ENCODE peak calls at places on chromosomes 12 and 14, in eight cellular contexts. One of them, this sample, is unnamed.

GRCh38 chr14:77912754-77913556 is 113.0 kb downstream of the ADCK1 start:
- DNase-seq in HCT116: no peak
- DNase-seq in esophagus muscularis mucosa: no peak
- DNase-seq in breast epithelium: no peak
- DNase-seq in prostate gland: no peak
- DNase-seq in endothelial cell of umbilical vein: no peak
- DNase-seq in K562: no peak
- DNase-seq in sigmoid colon: peak
- DNase-seq in this sample: no peak

GRCh38 chr12:81077329-81077685 is 572 bp upstream of the ACSS3 start:
- DNase-seq in sigmoid colon: no peak
- DNase-seq in esophagus muscularis mucosa: no peak
- DNase-seq in prostate gland: no peak
- DNase-seq in K562: no peak
- DNase-seq in HCT116: no peak
- DNase-seq in breast epithelium: no peak
- DNase-seq in endothelial cell of umbilical vein: no peak
- DNase-seq in this sample: no peak

GRCh38 chr14:54981698-54982097 is 45.2 kb downstream of the WDHD1 start:
- DNase-seq in K562: no peak
- DNase-seq in sigmoid colon: no peak
- DNase-seq in breast epithelium: no peak
- DNase-seq in HCT116: no peak
- DNase-seq in esophagus muscularis mucosa: no peak
- DNase-seq in prostate gland: no peak
- DNase-seq in endothelial cell of umbilical vein: peak
- DNase-seq in this sample: no peak

GRCh38 chr12:107328442-107329133 is 235.2 kb upstream of the CRY1 start:
- DNase-seq in K562: no peak
- DNase-seq in HCT116: no peak
- DNase-seq in esophagus muscularis mucosa: no peak
- DNase-seq in prostate gland: no peak
- DNase-seq in endothelial cell of umbilical vein: peak
- DNase-seq in sigmoid colon: no peak
- DNase-seq in breast epithelium: no peak
- DNase-seq in this sample: no peak

GRCh38 chr14:73290279-73290678 is 53.0 kb downstream of the PAPLN start:
- DNase-seq in K562: no peak
- DNase-seq in esophagus muscularis mucosa: no peak
- DNase-seq in sigmoid colon: no peak
- DNase-seq in breast epithelium: no peak
- DNase-seq in HCT116: no peak
- DNase-seq in prostate gland: no peak
- DNase-seq in endothelial cell of umbilical vein: no peak
- DNase-seq in this sample: no peak

GRCh38 chr14:92589213-92589852 is 75.8 kb downstream of the RIN3 start:
- DNase-seq in endothelial cell of umbilical vein: no peak
- DNase-seq in esophagus muscularis mucosa: no peak
- DNase-seq in K562: no peak
- DNase-seq in prostate gland: peak
- DNase-seq in HCT116: no peak
- DNase-seq in sigmoid colon: peak
- DNase-seq in breast epithelium: no peak
- DNase-seq in this sample: no peak

GRCh38 chr14:44788612-44789011 is 173.1 kb downstream of the KLHL28 start:
- DNase-seq in esophagus muscularis mucosa: no peak
- DNase-seq in endothelial cell of umbilical vein: no peak
- DNase-seq in K562: no peak
- DNase-seq in breast epithelium: no peak
- DNase-seq in HCT116: no peak
- DNase-seq in prostate gland: no peak
- DNase-seq in sigmoid colon: no peak
- DNase-seq in this sample: no peak

GRCh38 chr14:33849455-33849801 is 101.4 kb downstream of the EGLN3 start:
- DNase-seq in breast epithelium: no peak
- DNase-seq in HCT116: no peak
- DNase-seq in prostate gland: no peak
- DNase-seq in K562: no peak
- DNase-seq in endothelial cell of umbilical vein: no peak
- DNase-seq in esophagus muscularis mucosa: no peak
- DNase-seq in sigmoid colon: no peak
- DNase-seq in this sample: no peak

GRCh38 chr14:36068777-36069534 is 107.6 kb downstream of the PTCSC3 start:
- DNase-seq in breast epithelium: no peak
- DNase-seq in endothelial cell of umbilical vein: no peak
- DNase-seq in sigmoid colon: no peak
- DNase-seq in HCT116: no peak
- DNase-seq in prostate gland: no peak
- DNase-seq in K562: no peak
- DNase-seq in esophagus muscularis mucosa: no peak
- DNase-seq in this sample: no peak

GRCh38 chr12:107654866-107655265 is 30.7 kb upstream of the PWP1 start:
- DNase-seq in prostate gland: no peak
- DNase-seq in endothelial cell of umbilical vein: no peak
- DNase-seq in K562: no peak
- DNase-seq in HCT116: no peak
- DNase-seq in esophagus muscularis mucosa: no peak
- DNase-seq in sigmoid colon: no peak
- DNase-seq in breast epithelium: no peak
- DNase-seq in this sample: no peak

GRCh38 chr12:50353869-50354593 is 42.4 kb downstream of the FAM186A start:
- DNase-seq in K562: no peak
- DNase-seq in HCT116: no peak
- DNase-seq in breast epithelium: no peak
- DNase-seq in esophagus muscularis mucosa: no peak
- DNase-seq in endothelial cell of umbilical vein: peak
- DNase-seq in sigmoid colon: no peak
- DNase-seq in prostate gland: no peak
- DNase-seq in this sample: no peak

GRCh38 chr14:92686411-92686762 is 62.0 kb downstream of the LGMN start:
- DNase-seq in prostate gland: no peak
- DNase-seq in breast epithelium: no peak
- DNase-seq in endothelial cell of umbilical vein: no peak
- DNase-seq in esophagus muscularis mucosa: no peak
- DNase-seq in K562: no peak
- DNase-seq in HCT116: no peak
- DNase-seq in sigmoid colon: no peak
- DNase-seq in this sample: no peak

GRCh38 chr12:103498990-103499389 is 3.2 kb upstream of the C12orf42 start:
- DNase-seq in HCT116: no peak
- DNase-seq in breast epithelium: no peak
- DNase-seq in K562: no peak
- DNase-seq in sigmoid colon: no peak
- DNase-seq in esophagus muscularis mucosa: no peak
- DNase-seq in endothelial cell of umbilical vein: no peak
- DNase-seq in prostate gland: no peak
- DNase-seq in this sample: no peak

GRCh38 chr14:56976211-56976610 is 165.9 kb upstream of the OTX2 start:
- DNase-seq in endothelial cell of umbilical vein: no peak
- DNase-seq in esophagus muscularis mucosa: no peak
- DNase-seq in prostate gland: no peak
- DNase-seq in breast epithelium: no peak
- DNase-seq in K562: no peak
- DNase-seq in HCT116: no peak
- DNase-seq in sigmoid colon: no peak
- DNase-seq in this sample: no peak

GRCh38 chr14:77991128-77991772 is 178.9 kb upstream of the NRXN3 start:
- DNase-seq in breast epithelium: no peak
- DNase-seq in prostate gland: no peak
- DNase-seq in endothelial cell of umbilical vein: no peak
- DNase-seq in esophagus muscularis mucosa: no peak
- DNase-seq in K562: no peak
- DNase-seq in HCT116: no peak
- DNase-seq in sigmoid colon: no peak
- DNase-seq in this sample: no peak

GRCh38 chr14:103121161-103121845 is 2.0 kb upstream of the TNFAIP2 start:
- DNase-seq in HCT116: no peak
- DNase-seq in K562: no peak
- DNase-seq in esophagus muscularis mucosa: no peak
- DNase-seq in endothelial cell of umbilical vein: peak
- DNase-seq in breast epithelium: no peak
- DNase-seq in sigmoid colon: peak
- DNase-seq in prostate gland: no peak
- DNase-seq in this sample: no peak

GRCh38 chr12:110733089-110733715 is 9.5 kb downstream of the PPP1CC start:
- DNase-seq in K562: no peak
- DNase-seq in prostate gland: no peak
- DNase-seq in esophagus muscularis mucosa: no peak
- DNase-seq in HCT116: no peak
- DNase-seq in breast epithelium: no peak
- DNase-seq in sigmoid colon: no peak
- DNase-seq in endothelial cell of umbilical vein: no peak
- DNase-seq in this sample: no peak

GRCh38 chr12:109951751-109952150 is 44.4 kb downstream of the GIT2 start:
- DNase-seq in endothelial cell of umbilical vein: no peak
- DNase-seq in HCT116: peak
- DNase-seq in K562: no peak
- DNase-seq in sigmoid colon: peak
- DNase-seq in prostate gland: no peak
- DNase-seq in esophagus muscularis mucosa: no peak
- DNase-seq in breast epithelium: no peak
- DNase-seq in this sample: no peak

GRCh38 chr14:33404964-33405574 is 466.4 kb downstream of the NPAS3 start:
- DNase-seq in sigmoid colon: no peak
- DNase-seq in prostate gland: no peak
- DNase-seq in breast epithelium: no peak
- DNase-seq in K562: no peak
- DNase-seq in endothelial cell of umbilical vein: no peak
- DNase-seq in HCT116: no peak
- DNase-seq in esophagus muscularis mucosa: no peak
- DNase-seq in this sample: no peak

GRCh38 chr14:76294876-76295275 is 81.1 kb upstream of the ESRRB start:
- DNase-seq in endothelial cell of umbilical vein: no peak
- DNase-seq in breast epithelium: no peak
- DNase-seq in K562: no peak
- DNase-seq in esophagus muscularis mucosa: no peak
- DNase-seq in prostate gland: no peak
- DNase-seq in sigmoid colon: no peak
- DNase-seq in HCT116: no peak
- DNase-seq in this sample: no peak

DNA sequence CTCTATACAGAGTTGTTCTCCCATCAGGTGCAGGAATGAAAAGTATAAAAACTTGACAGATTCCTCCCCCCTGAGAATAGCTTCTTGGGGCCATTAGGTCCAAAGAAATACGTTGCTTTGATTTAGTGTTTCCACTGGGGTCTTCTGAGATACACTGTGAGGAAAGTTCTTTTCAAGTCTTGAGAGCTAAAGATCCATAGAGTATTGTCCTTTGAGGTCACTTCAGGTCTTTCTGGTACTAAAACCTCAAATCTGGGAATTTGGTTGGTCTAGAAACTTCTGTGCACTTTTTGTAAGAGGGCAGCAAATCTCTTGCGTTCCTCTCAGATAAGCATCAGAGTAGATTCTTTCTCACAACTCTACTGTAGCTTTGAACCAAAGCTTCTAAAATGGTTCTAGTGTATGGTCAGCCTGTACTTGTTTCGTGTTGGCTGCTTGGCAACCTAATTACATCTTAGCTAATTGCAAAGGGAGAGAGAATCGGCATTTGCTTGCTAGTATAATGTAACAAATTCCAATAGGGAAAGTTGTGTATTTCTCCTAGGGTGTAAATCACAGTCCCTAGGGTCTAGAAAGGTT is 10.0 kb downstream of the SRSF5 start:
- DNase-seq in K562: no peak
- DNase-seq in sigmoid colon: no peak
- DNase-seq in breast epithelium: no peak
- DNase-seq in prostate gland: no peak
- DNase-seq in esophagus muscularis mucosa: no peak
- DNase-seq in endothelial cell of umbilical vein: no peak
- DNase-seq in HCT116: no peak
- DNase-seq in this sample: no peak
- TF ChIP-seq POLR2AphosphoS5 in K562: no peak
- TF ChIP-seq POLR2AphosphoS5 in sigmoid colon: no peak
- TF ChIP-seq POLR2AphosphoS5 in breast epithelium: no peak
- TF ChIP-seq POLR2AphosphoS5 in prostate gland: no peak
- TF ChIP-seq POLR2AphosphoS5 in esophagus muscularis mucosa: no peak
- TF ChIP-seq POLR2AphosphoS5 in endothelial cell of umbilical vein: no peak
- TF ChIP-seq POLR2AphosphoS5 in HCT116: no peak
- TF ChIP-seq POLR2AphosphoS5 in this sample: peak

GRCh38 chr12:27696293-27696652 is at the start of gene REP15:
- DNase-seq in K562: no peak
- DNase-seq in prostate gland: no peak
- DNase-seq in endothelial cell of umbilical vein: no peak
- DNase-seq in breast epithelium: no peak
- DNase-seq in HCT116: no peak
- DNase-seq in sigmoid colon: no peak
- DNase-seq in esophagus muscularis mucosa: no peak
- DNase-seq in this sample: no peak
- TF ChIP-seq POLR2AphosphoS5 in K562: no peak
- TF ChIP-seq POLR2AphosphoS5 in prostate gland: peak
- TF ChIP-seq POLR2AphosphoS5 in endothelial cell of umbilical vein: no peak
- TF ChIP-seq POLR2AphosphoS5 in breast epithelium: no peak
- TF ChIP-seq POLR2AphosphoS5 in HCT116: no peak
- TF ChIP-seq POLR2AphosphoS5 in sigmoid colon: no peak
- TF ChIP-seq POLR2AphosphoS5 in esophagus muscularis mucosa: no peak
- TF ChIP-seq POLR2AphosphoS5 in this sample: no peak

GRCh38 chr12:9367201-9367600 is 159.0 kb upstream of the PZP start:
- DNase-seq in breast epithelium: no peak
- DNase-seq in prostate gland: no peak
- DNase-seq in K562: no peak
- DNase-seq in endothelial cell of umbilical vein: no peak
- DNase-seq in esophagus muscularis mucosa: peak
- DNase-seq in sigmoid colon: no peak
- DNase-seq in HCT116: no peak
- DNase-seq in this sample: no peak
- TF ChIP-seq POLR2AphosphoS5 in breast epithelium: no peak
- TF ChIP-seq POLR2AphosphoS5 in prostate gland: no peak
- TF ChIP-seq POLR2AphosphoS5 in K562: no peak
- TF ChIP-seq POLR2AphosphoS5 in endothelial cell of umbilical vein: no peak
- TF ChIP-seq POLR2AphosphoS5 in esophagus muscularis mucosa: no peak
- TF ChIP-seq POLR2AphosphoS5 in sigmoid colon: no peak
- TF ChIP-seq POLR2AphosphoS5 in HCT116: no peak
- TF ChIP-seq POLR2AphosphoS5 in this sample: no peak

GRCh38 chr14:90676356-90676755 is 139.9 kb downstream of the TTC7B start:
- DNase-seq in HCT116: no peak
- DNase-seq in esophagus muscularis mucosa: no peak
- DNase-seq in endothelial cell of umbilical vein: no peak
- DNase-seq in K562: no peak
- DNase-seq in breast epithelium: no peak
- DNase-seq in sigmoid colon: no peak
- DNase-seq in prostate gland: no peak
- DNase-seq in this sample: no peak

GRCh38 chr14:90678420-90678819 is 137.8 kb downstream of the TTC7B start:
- DNase-seq in esophagus muscularis mucosa: no peak
- DNase-seq in prostate gland: no peak
- DNase-seq in endothelial cell of umbilical vein: no peak
- DNase-seq in breast epithelium: no peak
- DNase-seq in K562: no peak
- DNase-seq in HCT116: no peak
- DNase-seq in sigmoid colon: no peak
- DNase-seq in this sample: no peak

GRCh38 chr14:90677484-90678045 is 138.7 kb downstream of the TTC7B start:
- DNase-seq in sigmoid colon: no peak
- DNase-seq in K562: no peak
- DNase-seq in esophagus muscularis mucosa: no peak
- DNase-seq in HCT116: no peak
- DNase-seq in prostate gland: no peak
- DNase-seq in endothelial cell of umbilical vein: peak
- DNase-seq in breast epithelium: no peak
- DNase-seq in this sample: no peak

GRCh38 chr14:90675399-90675798 is 140.8 kb downstream of the TTC7B start:
- DNase-seq in K562: no peak
- DNase-seq in HCT116: no peak
- DNase-seq in esophagus muscularis mucosa: no peak
- DNase-seq in prostate gland: no peak
- DNase-seq in endothelial cell of umbilical vein: no peak
- DNase-seq in sigmoid colon: no peak
- DNase-seq in breast epithelium: no peak
- DNase-seq in this sample: no peak

GRCh38 chr14:90676859-90677258 is 139.4 kb downstream of the TTC7B start:
- DNase-seq in prostate gland: no peak
- DNase-seq in sigmoid colon: peak
- DNase-seq in esophagus muscularis mucosa: no peak
- DNase-seq in breast epithelium: no peak
- DNase-seq in K562: no peak
- DNase-seq in endothelial cell of umbilical vein: peak
- DNase-seq in HCT116: no peak
- DNase-seq in this sample: no peak
- TF ChIP-seq POLR2AphosphoS5 in prostate gland: no peak
- TF ChIP-seq POLR2AphosphoS5 in sigmoid colon: peak
- TF ChIP-seq POLR2AphosphoS5 in esophagus muscularis mucosa: peak
- TF ChIP-seq POLR2AphosphoS5 in breast epithelium: no peak
- TF ChIP-seq POLR2AphosphoS5 in K562: no peak
- TF ChIP-seq POLR2AphosphoS5 in endothelial cell of umbilical vein: no peak
- TF ChIP-seq POLR2AphosphoS5 in HCT116: no peak
- TF ChIP-seq POLR2AphosphoS5 in this sample: no peak